ENCODE peak calls at places on chromosomes 6 and 20, in eight cellular contexts. One of them, this sample, is unnamed.

GRCh38 chr6:12339808-12340487 is 49.8 kb downstream of the EDN1 start:
- DNase-seq in HCT116: no peak
- DNase-seq in A549: no peak
- DNase-seq in HepG2: peak; percentile 85
- DNase-seq in SK-N-SH: no peak
- DNase-seq in K562: no peak
- DNase-seq in GM12878: no peak
- DNase-seq in GM23338: no peak
- DNase-seq in this sample: no peak

GRCh38 chr6:83463886-83464285 is 33.0 kb upstream of the ME1 start:
- DNase-seq in GM12878: no peak
- DNase-seq in SK-N-SH: no peak
- DNase-seq in HCT116: no peak
- DNase-seq in GM23338: no peak
- DNase-seq in A549: no peak
- DNase-seq in K562: no peak
- DNase-seq in HepG2: no peak
- DNase-seq in this sample: no peak

GRCh38 chr20:44471481-44471882 is 4.2 kb upstream of the TTPAL start:
- DNase-seq in GM23338: peak; percentile 36
- DNase-seq in GM12878: no peak
- DNase-seq in HepG2: peak; percentile 86
- DNase-seq in K562: no peak
- DNase-seq in HCT116: no peak
- DNase-seq in A549: no peak
- DNase-seq in SK-N-SH: peak; percentile 47
- DNase-seq in this sample: no peak

GRCh38 chr6:81171991-81172740 is 580.3 kb downstream of the TENT5A start:
- DNase-seq in K562: no peak
- DNase-seq in A549: no peak
- DNase-seq in GM12878: no peak
- DNase-seq in HCT116: peak; percentile 15
- DNase-seq in SK-N-SH: no peak
- DNase-seq in HepG2: no peak
- DNase-seq in GM23338: peak; percentile 6
- DNase-seq in this sample: no peak

GRCh38 chr6:24340998-24341934 is 16.6 kb downstream of the DCDC2 start:
- DNase-seq in K562: no peak
- DNase-seq in GM23338: no peak
- DNase-seq in SK-N-SH: no peak
- DNase-seq in A549: peak; percentile 65
- DNase-seq in HCT116: no peak
- DNase-seq in GM12878: no peak
- DNase-seq in HepG2: peak; percentile 100
- DNase-seq in this sample: no peak

GRCh38 chr20:47676219-47676721 is 109.0 kb downstream of the SULF2 start:
- DNase-seq in SK-N-SH: no peak
- DNase-seq in HepG2: peak; percentile 48
- DNase-seq in A549: no peak
- DNase-seq in K562: no peak
- DNase-seq in HCT116: no peak
- DNase-seq in GM12878: no peak
- DNase-seq in GM23338: peak; percentile 84
- DNase-seq in this sample: no peak

GRCh38 chr6:136873733-136874132 is 48.4 kb upstream of the SLC35D3 start:
- DNase-seq in GM23338: no peak
- DNase-seq in GM12878: no peak
- DNase-seq in HepG2: no peak
- DNase-seq in A549: no peak
- DNase-seq in K562: no peak
- DNase-seq in SK-N-SH: no peak
- DNase-seq in HCT116: peak; percentile 12
- DNase-seq in this sample: no peak

GRCh38 chr20:9474835-9475413 is 39.5 kb upstream of the LAMP5 start:
- DNase-seq in GM12878: no peak
- DNase-seq in SK-N-SH: no peak
- DNase-seq in HepG2: no peak
- DNase-seq in K562: no peak
- DNase-seq in GM23338: no peak
- DNase-seq in HCT116: no peak
- DNase-seq in A549: no peak
- DNase-seq in this sample: no peak

GRCh38 chr6:118509009-118509617 is 39.0 kb upstream of the PLN start:
- DNase-seq in HCT116: peak; percentile 35
- DNase-seq in K562: peak; percentile 11
- DNase-seq in A549: peak; percentile 2
- DNase-seq in SK-N-SH: peak; percentile 22
- DNase-seq in HepG2: peak; percentile 26
- DNase-seq in GM23338: peak; percentile 52
- DNase-seq in GM12878: no peak
- DNase-seq in this sample: peak; percentile 32

GRCh38 chr20:8148501-8148900 is 16.4 kb downstream of the PLCB1 start:
- DNase-seq in SK-N-SH: no peak
- DNase-seq in K562: no peak
- DNase-seq in GM23338: no peak
- DNase-seq in HepG2: no peak
- DNase-seq in HCT116: no peak
- DNase-seq in GM12878: no peak
- DNase-seq in A549: no peak
- DNase-seq in this sample: no peak

GRCh38 chr6:32977272-32977952 is 9.0 kb downstream of the BRD2 start:
- DNase-seq in K562: no peak
- DNase-seq in HepG2: no peak
- DNase-seq in GM12878: no peak
- DNase-seq in HCT116: no peak
- DNase-seq in GM23338: no peak
- DNase-seq in A549: no peak
- DNase-seq in SK-N-SH: no peak
- DNase-seq in this sample: no peak

GRCh38 chr6:12419626-12420272 is 129.6 kb downstream of the EDN1 start:
- DNase-seq in SK-N-SH: no peak
- DNase-seq in HCT116: no peak
- DNase-seq in HepG2: peak; percentile 24
- DNase-seq in A549: no peak
- DNase-seq in K562: no peak
- DNase-seq in GM12878: no peak
- DNase-seq in GM23338: no peak
- DNase-seq in this sample: no peak

GRCh38 chr6:169918239-169918953 is 167.0 kb downstream of the ERMARD start:
- DNase-seq in SK-N-SH: peak; percentile 71
- DNase-seq in HCT116: no peak
- DNase-seq in GM23338: no peak
- DNase-seq in GM12878: no peak
- DNase-seq in K562: no peak
- DNase-seq in HepG2: no peak
- DNase-seq in A549: no peak
- DNase-seq in this sample: no peak

GRCh38 chr6:89410231-89411018 is 1.6 kb downstream of the RRAGD start:
- DNase-seq in GM12878: no peak
- DNase-seq in SK-N-SH: no peak
- DNase-seq in K562: no peak
- DNase-seq in HCT116: no peak
- DNase-seq in HepG2: no peak
- DNase-seq in GM23338: peak; percentile 85
- DNase-seq in A549: no peak
- DNase-seq in this sample: no peak

GRCh38 chr6:24428615-24429014 is 25.9 kb downstream of the MRS2 start:
- DNase-seq in HepG2: no peak
- DNase-seq in HCT116: no peak
- DNase-seq in SK-N-SH: no peak
- DNase-seq in GM12878: no peak
- DNase-seq in K562: no peak
- DNase-seq in A549: no peak
- DNase-seq in GM23338: no peak
- DNase-seq in this sample: no peak

GRCh38 chr6:126267621-126268020 is 72.3 kb upstream of the CENPW start:
- DNase-seq in GM23338: no peak
- DNase-seq in HepG2: no peak
- DNase-seq in A549: no peak
- DNase-seq in K562: no peak
- DNase-seq in SK-N-SH: no peak
- DNase-seq in HCT116: no peak
- DNase-seq in GM12878: no peak
- DNase-seq in this sample: no peak

GRCh38 chr6:68876792-68877493 is 241.9 kb downstream of the ADGRB3 start:
- DNase-seq in HepG2: peak; percentile 3
- DNase-seq in SK-N-SH: no peak
- DNase-seq in HCT116: no peak
- DNase-seq in GM23338: peak; percentile 46
- DNase-seq in GM12878: no peak
- DNase-seq in A549: no peak
- DNase-seq in K562: no peak
- DNase-seq in this sample: no peak

GRCh38 chr6:42007753-42008528 is 42.4 kb upstream of the TAF8 start:
- DNase-seq in GM12878: no peak
- DNase-seq in A549: no peak
- DNase-seq in SK-N-SH: no peak
- DNase-seq in HCT116: no peak
- DNase-seq in GM23338: no peak
- DNase-seq in K562: no peak
- DNase-seq in HepG2: no peak
- DNase-seq in this sample: no peak

GRCh38 chr6:16718301-16718700 is 43.0 kb downstream of the ATXN1 start:
- DNase-seq in GM23338: no peak
- DNase-seq in HCT116: no peak
- DNase-seq in A549: no peak
- DNase-seq in HepG2: no peak
- DNase-seq in SK-N-SH: no peak
- DNase-seq in K562: no peak
- DNase-seq in GM12878: no peak
- DNase-seq in this sample: no peak

GRCh38 chr20:1861347-1861987 is 33.7 kb upstream of the SIRPA start:
- DNase-seq in GM23338: no peak
- DNase-seq in HCT116: no peak
- DNase-seq in SK-N-SH: no peak
- DNase-seq in A549: no peak
- DNase-seq in GM12878: no peak
- DNase-seq in HepG2: no peak
- DNase-seq in K562: no peak
- DNase-seq in this sample: no peak

GRCh38 chr6:93248591-93248990 is 170.8 kb downstream of the EPHA7 start:
- DNase-seq in A549: no peak
- DNase-seq in GM12878: no peak
- DNase-seq in GM23338: no peak
- DNase-seq in K562: no peak
- DNase-seq in HepG2: no peak
- DNase-seq in HCT116: no peak
- DNase-seq in SK-N-SH: no peak
- DNase-seq in this sample: no peak

GRCh38 chr6:111686249-111686997 is 80.7 kb upstream of the TRAF3IP2 start:
- DNase-seq in SK-N-SH: peak; percentile 50
- DNase-seq in K562: no peak
- DNase-seq in A549: no peak
- DNase-seq in GM12878: no peak
- DNase-seq in HCT116: no peak
- DNase-seq in GM23338: peak; percentile 38
- DNase-seq in HepG2: no peak
- DNase-seq in this sample: no peak
- H3K4me1 ChIP-seq in SK-N-SH: peaks cover 29% of the 10 kb centered on the region
- H3K4me1 ChIP-seq in K562: no peaks in the 10 kb centered on the region
- H3K4me1 ChIP-seq in A549: peaks cover under 1% of the 10 kb centered on the region
- H3K4me1 ChIP-seq in GM12878: no peaks in the 10 kb centered on the region
- H3K4me1 ChIP-seq in HCT116: no peaks in the 10 kb centered on the region
- H3K4me1 ChIP-seq in GM23338: peaks cover 11% of the 10 kb centered on the region
- H3K4me1 ChIP-seq in HepG2: peaks cover 19% of the 10 kb centered on the region
- H3K4me1 ChIP-seq in this sample: peaks cover 7% of the 10 kb centered on the region

DNA sequence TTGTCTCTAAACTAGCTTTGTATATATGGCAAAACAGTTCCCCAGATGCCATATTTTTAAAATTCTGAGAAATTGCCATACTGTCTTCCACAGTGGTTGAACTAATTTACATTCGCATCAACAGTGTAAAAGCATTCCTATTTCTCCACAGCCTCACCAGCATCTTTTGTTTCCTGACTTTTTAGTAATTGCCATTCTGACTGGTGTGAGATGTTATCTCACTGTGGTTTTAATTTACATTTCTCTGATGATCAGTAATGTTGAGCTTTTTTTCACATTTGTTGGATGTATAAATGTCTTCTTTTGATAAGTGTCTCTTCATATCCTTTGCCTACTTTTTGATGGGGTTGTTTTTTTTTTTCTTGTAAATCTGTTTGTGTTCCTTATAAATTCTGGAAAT is 1222.7 kb upstream of the CITED2 start:
- DNase-seq in K562: no peak
- DNase-seq in GM23338: no peak
- DNase-seq in A549: no peak
- DNase-seq in HCT116: no peak
- DNase-seq in GM12878: no peak
- DNase-seq in HepG2: no peak
- DNase-seq in SK-N-SH: no peak
- DNase-seq in this sample: no peak
- TF ChIP-seq REST in K562: no peak
- TF ChIP-seq REST in GM23338: no peak
- TF ChIP-seq REST in A549: no peak
- TF ChIP-seq REST in HCT116: no peak
- TF ChIP-seq REST in GM12878: no peak
- TF ChIP-seq REST in HepG2: no peak
- TF ChIP-seq REST in SK-N-SH: no peak
- TF ChIP-seq REST in this sample: no peak

GRCh38 chr6:53336070-53336469 is 12.7 kb downstream of the ELOVL5 start:
- DNase-seq in GM12878: no peak
- DNase-seq in GM23338: no peak
- DNase-seq in HCT116: no peak
- DNase-seq in A549: no peak
- DNase-seq in SK-N-SH: no peak
- DNase-seq in K562: no peak
- DNase-seq in HepG2: no peak
- DNase-seq in this sample: no peak
- H3K4me1 ChIP-seq in GM12878: peaks cover 22% of the 10 kb centered on the region
- H3K4me1 ChIP-seq in GM23338: peaks cover 38% of the 10 kb centered on the region
- H3K4me1 ChIP-seq in HCT116: peaks cover 6% of the 10 kb centered on the region
- H3K4me1 ChIP-seq in A549: no peaks in the 10 kb centered on the region
- H3K4me1 ChIP-seq in SK-N-SH: peaks cover 2% of the 10 kb centered on the region
- H3K4me1 ChIP-seq in K562: peaks cover 33% of the 10 kb centered on the region
- H3K4me1 ChIP-seq in HepG2: peaks cover 51% of the 10 kb centered on the region
- H3K4me1 ChIP-seq in this sample: peaks cover 87% of the 10 kb centered on the region

GRCh38 chr6:100491947-100492670 is 27.4 kb upstream of the SIM1 start:
- DNase-seq in GM12878: no peak
- DNase-seq in K562: no peak
- DNase-seq in HepG2: no peak
- DNase-seq in A549: no peak
- DNase-seq in HCT116: no peak
- DNase-seq in SK-N-SH: no peak
- DNase-seq in GM23338: no peak
- DNase-seq in this sample: no peak

GRCh38 chr6:100487638-100488037 is 22.9 kb upstream of the SIM1 start:
- DNase-seq in GM12878: no peak
- DNase-seq in A549: no peak
- DNase-seq in HCT116: no peak
- DNase-seq in HepG2: no peak
- DNase-seq in SK-N-SH: no peak
- DNase-seq in GM23338: no peak
- DNase-seq in K562: no peak
- DNase-seq in this sample: no peak

GRCh38 chr6:100488231-100488630 is 23.5 kb upstream of the SIM1 start:
- DNase-seq in GM23338: no peak
- DNase-seq in SK-N-SH: no peak
- DNase-seq in HCT116: no peak
- DNase-seq in A549: no peak
- DNase-seq in HepG2: no peak
- DNase-seq in K562: no peak
- DNase-seq in GM12878: no peak
- DNase-seq in this sample: no peak

GRCh38 chr6:100490065-100490464 is 25.3 kb upstream of the SIM1 start:
- DNase-seq in GM12878: no peak
- DNase-seq in K562: no peak
- DNase-seq in HepG2: no peak
- DNase-seq in A549: no peak
- DNase-seq in HCT116: no peak
- DNase-seq in GM23338: no peak
- DNase-seq in SK-N-SH: no peak
- DNase-seq in this sample: no peak

GRCh38 chr6:100493206-100493888 is 28.6 kb upstream of the SIM1 start:
- DNase-seq in GM12878: no peak
- DNase-seq in A549: no peak
- DNase-seq in HCT116: no peak
- DNase-seq in SK-N-SH: no peak
- DNase-seq in HepG2: no peak
- DNase-seq in K562: no peak
- DNase-seq in GM23338: peak; percentile 46
- DNase-seq in this sample: no peak
- TF ChIP-seq REST in GM12878: no peak
- TF ChIP-seq REST in A549: no peak
- TF ChIP-seq REST in HCT116: no peak
- TF ChIP-seq REST in SK-N-SH: no peak
- TF ChIP-seq REST in HepG2: no peak
- TF ChIP-seq REST in K562: no peak
- TF ChIP-seq REST in GM23338: no peak
- TF ChIP-seq REST in this sample: no peak